ENCODE peak calls at places on chromosomes 3 and 15, in five cellular contexts. L, O, Q, T and M are unnamed samples.

GRCh38 chr3:36700537-36701248 is 63.7 kb downstream of the DCLK3 start:
- DNase-seq in L (peak), Q (peak), O (peak), T (peak), M (peak)

GRCh38 chr3:98388147-98388546 is 2.3 kb upstream of the OR5K3 start:
- DNase-seq in O (no peak), T (no peak), L (no peak), Q (no peak), M (no peak)

GRCh38 chr3:12436514-12437222 is 47.6 kb upstream of the TSEN2 start:
- DNase-seq in T (no peak), L (no peak), Q (no peak), O (peak), M (no peak)

GRCh38 chr3:176867681-176868663 is 329.3 kb downstream of the TBL1XR1 start:
- DNase-seq in T (peak), L (no peak), Q (peak), O (no peak), M (peak)

GRCh38 chr15:69044899-69045298 is 30.4 kb downstream of the NOX5 start:
- DNase-seq in L (no peak), Q (peak), T (peak), O (peak), M (peak)

GRCh38 chr3:58237940-58238681 is 519 bp downstream of the ABHD6 start:
- DNase-seq in T (peak), L (peak), Q (peak), O (peak), M (peak)

GRCh38 chr3:111484666-111485065 is 57.3 kb upstream of the CD96 start:
- DNase-seq in L (no peak), Q (no peak), T (peak), O (peak), M (peak)

GRCh38 chr3:13501958-13502790 is 22.1 kb downstream of the HDAC11 start:
- DNase-seq in T (no peak), Q (no peak), O (no peak), L (no peak), M (no peak)

GRCh38 chr3:151926956-151927355 is 53.5 kb downstream of the SUCNR1 start:
- DNase-seq in O (peak), T (peak), L (no peak), Q (no peak), M (peak)

GRCh38 chr3:67550541-67550940 is 103.9 kb downstream of the SUCLG2 start:
- DNase-seq in L (no peak), T (no peak), Q (no peak), O (no peak), M (no peak)

GRCh38 chr3:52798978-52799476 is 4.4 kb downstream of the ITIH3 start:
- DNase-seq in Q (peak), O (no peak), L (no peak), T (peak), M (peak)

GRCh38 chr15:83278191-83278590 is 6.3 kb downstream of the BNC1 start:
- DNase-seq in Q (peak), O (no peak), L (no peak), T (peak), M (peak)

GRCh38 chr15:80478075-80478474 is 73.9 kb downstream of the ARNT2 start:
- DNase-seq in O (peak), L (no peak), Q (no peak), T (no peak), M (no peak)

GRCh38 chr3:170076715-170077238 is 39.0 kb downstream of the GPR160 start:
- DNase-seq in T (no peak), Q (no peak), O (peak), L (no peak), M (peak)

GRCh38 chr3:31968927-31969418 is 12.1 kb downstream of the OSBPL10 start:
- DNase-seq in T (peak), L (peak), O (peak), Q (peak), M (peak)

GRCh38 chr15:74977599-74977998 is 17.8 kb upstream of the SCAMP5 start:
- DNase-seq in O (no peak), Q (no peak), T (no peak), L (no peak), M (no peak)

GRCh38 chr3:33403756-33404155 is 36.4 kb downstream of the UBP1 start:
- DNase-seq in Q (no peak), T (peak), O (peak), L (no peak), M (no peak)

GRCh38 chr3:149900322-149900721 is 70.4 kb downstream of the PFN2 start:
- DNase-seq in Q (peak), O (no peak), L (no peak), T (no peak), M (no peak)

GRCh38 chr15:101269479-101270223 is 7.6 kb downstream of the SELENOS start:
- DNase-seq in T (peak), Q (peak), O (no peak), L (no peak), M (no peak)

GRCh38 chr3:112676659-112677234 is 35.8 kb upstream of the CCDC80 start:
- DNase-seq in T (peak), L (no peak), O (peak), Q (peak), M (peak)

GRCh38 chr3:40137586-40138295 is 171.8 kb upstream of the EIF1B start:
- DNase-seq in O (no peak), L (no peak), T (peak), Q (no peak), M (no peak)

GRCh38 chr3:175093738-175094137 is 234.6 kb downstream of the NAALADL2 start:
- DNase-seq in Q (no peak), L (no peak), T (no peak), O (no peak), M (no peak)

GRCh38 chr15:100114100-100114499 is 227.7 kb downstream of the ADAMTS17 start:
- DNase-seq in Q (no peak), O (peak), T (peak), L (no peak), M (peak)
- H4K8ac ChIP-seq in Q (no peak), O (peak), T (no peak), L (no peak), M (no peak)

DNA sequence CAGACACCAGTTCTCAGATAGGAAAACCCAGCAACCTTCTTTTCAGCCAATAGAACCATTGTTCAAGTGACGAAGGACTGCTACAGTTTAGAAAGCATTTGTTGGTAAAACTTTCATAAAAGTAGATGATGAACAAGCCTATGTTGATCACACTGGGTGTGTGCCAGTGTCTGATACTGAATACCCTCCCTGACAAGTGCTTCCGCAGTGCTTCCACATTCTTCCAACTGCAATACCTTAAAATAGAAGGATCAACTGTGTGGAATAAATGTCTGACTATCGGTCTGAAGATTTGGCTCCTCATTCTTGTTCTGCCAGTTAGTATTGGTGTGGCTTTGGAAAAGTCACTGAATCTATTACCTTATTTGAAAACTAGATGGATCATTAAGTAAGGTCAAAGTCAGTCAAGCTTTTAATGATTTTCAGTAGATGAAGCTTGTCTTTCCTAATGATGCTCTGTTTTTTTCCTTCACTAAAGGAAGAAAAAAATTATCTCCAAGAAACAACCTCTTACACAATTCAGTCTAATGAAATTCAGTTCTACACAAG is 479.4 kb upstream of the CBLB start:
- DNase-seq in L (no peak), O (no peak), Q (no peak), T (no peak), M (no peak)
- H3K4me3 ChIP-seq in L (no peak), O (no peak), Q (no peak), T (no peak), M (no peak)

GRCh38 chr3:71754610-71755253 is 1.1 kb downstream of the GPR27 start:
- DNase-seq in L (no peak), T (no peak), O (no peak), Q (peak), M (no peak)
- H3K18ac ChIP-seq in L (peak), T (no peak), O (no peak), Q (no peak), M (no peak)

GRCh38 chr15:92021765-92022164 is 168.3 kb downstream of the SLCO3A1 start:
- DNase-seq in L (no peak), Q (no peak), O (no peak), T (no peak), M (no peak)
- H4K8ac ChIP-seq in L (no peak), Q (no peak), O (no peak), T (no peak), M (no peak)

DNA sequence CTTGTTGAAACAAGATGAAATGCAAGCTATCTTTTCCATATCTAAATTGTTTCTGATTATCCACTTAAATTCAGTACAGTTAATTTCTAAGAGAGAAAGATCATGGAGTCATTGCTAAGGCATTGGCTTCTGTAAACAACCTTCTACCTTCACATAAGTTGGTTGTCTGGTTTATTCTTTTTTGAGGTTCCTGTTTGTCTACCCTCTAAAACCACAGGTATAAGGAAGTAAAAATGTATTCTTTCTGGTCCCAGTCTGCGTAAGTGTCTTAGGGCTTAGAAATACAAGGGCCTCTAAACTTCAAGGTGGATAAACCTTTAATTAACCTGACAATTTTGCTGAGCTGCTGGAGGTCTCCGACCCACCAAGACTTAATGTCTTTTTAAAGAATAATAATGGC is 3.6 kb upstream of the ATOSA start:
- DNase-seq in Q (no peak), L (no peak), T (no peak), O (no peak), M (no peak)
- H3K4me3 ChIP-seq in Q (no peak), L (no peak), T (no peak), O (no peak), M (no peak)

GRCh38 chr3:114839476-114839875 is 307.6 kb downstream of the ZBTB20 start:
- DNase-seq in O (peak), T (no peak), Q (peak), L (no peak), M (no peak)
- H3K18ac ChIP-seq in O (peak), T (no peak), Q (no peak), L (no peak), M (no peak)

DNA sequence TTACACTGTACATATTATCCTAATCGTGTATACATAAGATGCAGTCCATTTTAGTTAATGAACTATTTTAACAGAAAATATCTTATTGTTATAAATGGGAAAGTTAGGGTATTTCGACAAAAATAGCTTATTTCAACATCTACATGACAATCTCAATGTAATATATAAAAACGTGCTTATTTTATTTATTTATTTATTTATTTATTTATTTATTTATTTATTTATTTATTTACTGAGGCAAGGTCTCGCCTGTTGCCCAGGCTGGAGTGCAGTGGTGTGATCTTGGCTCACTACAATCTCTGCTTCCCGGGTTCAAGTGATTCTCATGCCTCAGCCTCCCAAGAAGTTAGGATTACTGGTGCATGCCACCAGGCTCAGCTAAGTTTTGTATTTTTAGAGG is 614.2 kb downstream of the CADM2 start:
- DNase-seq in O (no peak), T (no peak), L (no peak), Q (no peak), M (no peak)
- H4K8ac ChIP-seq in O (no peak), T (no peak), L (no peak), Q (no peak), M (no peak)

DNA sequence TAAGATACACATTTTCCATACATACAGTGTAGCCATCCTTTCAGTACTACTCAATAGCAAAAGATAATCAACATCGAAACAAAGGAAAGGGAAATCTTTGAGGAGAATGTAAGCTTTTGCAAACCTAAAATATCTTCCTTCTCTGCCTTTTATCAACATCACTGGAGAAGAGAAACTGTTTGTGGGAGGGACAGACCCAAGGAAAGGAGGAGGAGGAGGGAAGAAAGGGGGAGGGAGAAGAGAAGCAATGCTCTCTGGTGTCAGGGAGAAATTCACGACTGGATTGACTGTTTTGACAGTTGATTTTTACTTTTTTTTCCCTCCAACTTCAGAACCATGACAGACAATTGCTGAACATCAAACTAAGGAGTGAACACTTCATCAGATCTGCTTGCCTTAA is 133.3 kb downstream of the CD47 start:
- DNase-seq in Q (peak), T (no peak), L (no peak), O (no peak), M (peak)
- H3K4me3 ChIP-seq in Q (no peak), T (no peak), L (no peak), O (peak), M (peak)